ENCODE peak calls at places on chromosomes 4 and X, in eight cellular contexts. F is B cell; E is SK-N-SH treated with all-trans-retinoic acid at 6 μM for 48 hours; Y is omental fat pad; O is Right ventricle myocardium superior; M is activated naive CD4-positive, alpha-beta T cell treated with anti-CD3 and anti-CD28 coated beads, Interleukin-2, amount 50 U/mL, for 72 hours; I is left cardiac atrium; J is aorta. U is an unnamed sample.

GRCh38 chr4:71189471-71189870 is 149.3 kb upstream of the SLC4A4 start:
- ATAC-seq in F (no peak), E (no peak), Y (no peak), O (no peak), M (no peak), I (no peak), J (no peak), U (no peak)

GRCh38 chrX:153693216-153694086 is 5.7 kb downstream of the SLC6A8 start:
- ATAC-seq in F (no peak), E (no peak), Y (no peak), O (no peak), M (no peak), I (no peak), J (no peak), U (no peak)

GRCh38 chr4:5078015-5078414 is 26.7 kb downstream of the STK32B start:
- ATAC-seq in F (no peak), E (no peak), Y (no peak), O (no peak), M (no peak), I (no peak), J (no peak), U (no peak)

GRCh38 chrX:123976671-123977316 is 15.3 kb downstream of the STAG2 start:
- ATAC-seq in F (no peak), E (peak), Y (peak), O (peak), M (no peak), I (no peak), J (no peak), U (no peak)

GRCh38 chr4:94575652-94576051 is 123.9 kb downstream of the PDLIM5 start:
- ATAC-seq in F (no peak), E (no peak), Y (no peak), O (peak), M (no peak), I (peak), J (no peak), U (no peak)

GRCh38 chr4:121253961-121254360 is 89.8 kb upstream of the TNIP3 start:
- ATAC-seq in F (no peak), E (no peak), Y (no peak), O (no peak), M (no peak), I (peak), J (peak), U (no peak)

GRCh38 chr4:73212982-73213730 is 45.4 kb downstream of the ANKRD17 start:
- ATAC-seq in F (no peak), E (no peak), Y (no peak), O (no peak), M (peak), I (no peak), J (no peak), U (no peak)

GRCh38 chr4:101237773-101238172 is 109.6 kb downstream of the PPP3CA start:
- ATAC-seq in F (no peak), E (no peak), Y (no peak), O (no peak), M (no peak), I (no peak), J (no peak), U (no peak)

GRCh38 chr4:8103991-8104390 is 54.6 kb downstream of the ABLIM2 start:
- ATAC-seq in F (no peak), E (no peak), Y (no peak), O (no peak), M (no peak), I (no peak), J (no peak), U (no peak)

GRCh38 chr4:186360551-186360950 is 94.6 kb downstream of the F11 start:
- ATAC-seq in F (no peak), E (no peak), Y (no peak), O (no peak), M (no peak), I (no peak), J (no peak), U (no peak)

GRCh38 chr4:6731780-6732179 is 15.8 kb downstream of the BLOC1S4 start:
- ATAC-seq in F (no peak), E (no peak), Y (no peak), O (no peak), M (no peak), I (no peak), J (no peak), U (no peak)

GRCh38 chr4:6282247-6282646 is 12.6 kb downstream of the WFS1 start:
- ATAC-seq in F (no peak), E (no peak), Y (no peak), O (no peak), M (no peak), I (no peak), J (no peak), U (no peak)

GRCh38 chrX:16862829-16863228 is 7.3 kb downstream of the RBBP7 start:
- ATAC-seq in F (no peak), E (no peak), Y (no peak), O (no peak), M (peak), I (no peak), J (no peak), U (no peak)

GRCh38 chr4:108037884-108038283 is 48.2 kb downstream of the HADH start:
- ATAC-seq in F (no peak), E (no peak), Y (no peak), O (no peak), M (peak), I (no peak), J (no peak), U (peak)

GRCh38 chrX:53669258-53669657 is 17.3 kb downstream of the HUWE1 start:
- ATAC-seq in F (no peak), E (no peak), Y (no peak), O (no peak), M (no peak), I (no peak), J (no peak), U (no peak)

GRCh38 chr4:176988226-176988625 is 195.5 kb upstream of the VEGFC start:
- ATAC-seq in F (no peak), E (peak), Y (peak), O (no peak), M (no peak), I (no peak), J (no peak), U (no peak)

GRCh38 chr4:36332782-36333131 is 51.3 kb downstream of the DTHD1 start:
- ATAC-seq in F (peak), E (no peak), Y (no peak), O (no peak), M (peak), I (no peak), J (no peak), U (peak)

GRCh38 chr4:136740326-136740725 is 792.0 kb downstream of the PCDH18 start:
- ATAC-seq in F (no peak), E (no peak), Y (no peak), O (no peak), M (no peak), I (no peak), J (no peak), U (no peak)

GRCh38 chrX:37753384-37753783 is 26.5 kb upstream of the CYBB start:
- ATAC-seq in F (no peak), E (no peak), Y (no peak), O (no peak), M (no peak), I (no peak), J (no peak), U (no peak)

GRCh38 chr4:16590792-16591191 is 307.7 kb downstream of the LDB2 start:
- ATAC-seq in F (no peak), E (no peak), Y (no peak), O (no peak), M (no peak), I (no peak), J (no peak), U (no peak)

GRCh38 chrX:129743835-129744234 is 5.1 kb downstream of the XPNPEP2 start:
- ATAC-seq in F (no peak), E (no peak), Y (no peak), O (no peak), M (no peak), I (no peak), J (no peak), U (no peak)

GRCh38 chrX:12992544-12993118 is 17.7 kb downstream of the TMSB4X start:
- ATAC-seq in F (no peak), E (peak), Y (no peak), O (no peak), M (no peak), I (no peak), J (no peak), U (no peak)

GRCh38 chr4:76620723-76621463 is 185.9 kb downstream of the SHROOM3 start:
- ATAC-seq in F (no peak), E (no peak), Y (no peak), O (peak), M (peak), I (no peak), J (no peak), U (no peak)

GRCh38 chrX:2427147-2427546 is 73.6 kb downstream of the DHRSX start:
- ATAC-seq in F (no peak), E (no peak), Y (no peak), O (no peak), M (no peak), I (no peak), J (no peak), U (no peak)

GRCh38 chr4:80035336-80035735 is 37.7 kb downstream of the ANTXR2 start:
- ATAC-seq in F (no peak), E (no peak), Y (no peak), O (peak), M (no peak), I (no peak), J (no peak), U (peak)

GRCh38 chr4:55409468-55410171 is 13.9 kb downstream of the TMEM165 start:
- ATAC-seq in F (peak), E (peak), Y (no peak), O (peak), M (no peak), I (peak), J (peak), U (no peak)

GRCh38 chr4:151458148-151458547 is 49.2 kb downstream of the FHIP1A start:
- ATAC-seq in F (no peak), E (no peak), Y (no peak), O (no peak), M (no peak), I (no peak), J (no peak), U (no peak)

GRCh38 chrX:10217218-10217617 is 60.4 kb downstream of the CLCN4 start:
- ATAC-seq in F (no peak), E (no peak), Y (no peak), O (peak), M (no peak), I (no peak), J (no peak), U (no peak)

GRCh38 chr4:158622251-158622650 is 49.4 kb downstream of the C4orf46 start:
- ATAC-seq in F (no peak), E (no peak), Y (no peak), O (no peak), M (no peak), I (no peak), J (no peak), U (no peak)